ENCODE peak calls at places on chromosomes 5 and 9, in four cellular contexts. One of them, this sample, is unnamed.

GRCh38 chr5:108255468-108255867 is 126.4 kb downstream of the FBXL17 start:
- DNase-seq in NCI-H2081: no peak
- DNase-seq in Peyer's patch: no peak
- DNase-seq in aorta: no peak
- DNase-seq in this sample: no peak

GRCh38 chr9:36008774-36009300 is 27.9 kb upstream of the RECK start:
- DNase-seq in NCI-H2081: peak
- DNase-seq in Peyer's patch: peak
- DNase-seq in aorta: peak
- DNase-seq in this sample: peak

GRCh38 chr9:751137-752051 is 90.1 kb upstream of the DMRT1 start:
- DNase-seq in NCI-H2081: no peak
- DNase-seq in Peyer's patch: no peak
- DNase-seq in aorta: no peak
- DNase-seq in this sample: peak

GRCh38 chr5:107340631-107341030 is 330.1 kb downstream of the EFNA5 start:
- DNase-seq in NCI-H2081: no peak
- DNase-seq in Peyer's patch: no peak
- DNase-seq in aorta: no peak
- DNase-seq in this sample: no peak

GRCh38 chr5:132199116-132199680 is 28.5 kb downstream of the P4HA2 start:
- DNase-seq in NCI-H2081: no peak
- DNase-seq in Peyer's patch: no peak
- DNase-seq in aorta: no peak
- DNase-seq in this sample: no peak

GRCh38 chr9:94779101-94779500 is 52.6 kb downstream of the AOPEP start:
- DNase-seq in NCI-H2081: no peak
- DNase-seq in Peyer's patch: no peak
- DNase-seq in aorta: no peak
- DNase-seq in this sample: no peak

GRCh38 chr5:142104491-142104890 is 4.1 kb upstream of the NDFIP1 start:
- DNase-seq in NCI-H2081: no peak
- DNase-seq in Peyer's patch: no peak
- DNase-seq in aorta: no peak
- DNase-seq in this sample: no peak

GRCh38 chr5:143557061-143557818 is 153.8 kb upstream of the NR3C1 start:
- DNase-seq in NCI-H2081: no peak
- DNase-seq in Peyer's patch: no peak
- DNase-seq in aorta: no peak
- DNase-seq in this sample: peak

GRCh38 chr9:109549386-109549785 is 51.3 kb upstream of the PTPN3 start:
- DNase-seq in NCI-H2081: no peak
- DNase-seq in Peyer's patch: no peak
- DNase-seq in aorta: no peak
- DNase-seq in this sample: no peak

GRCh38 chr9:127779136-127779981 is 893 bp upstream of the SH2D3C start:
- DNase-seq in NCI-H2081: no peak
- DNase-seq in Peyer's patch: peak
- DNase-seq in aorta: no peak
- DNase-seq in this sample: no peak

GRCh38 chr5:154159343-154159742 is 31.2 kb upstream of the GALNT10 start:
- DNase-seq in NCI-H2081: no peak
- DNase-seq in Peyer's patch: no peak
- DNase-seq in aorta: no peak
- DNase-seq in this sample: no peak

GRCh38 chr9:134396825-134397224 is 70.6 kb downstream of the RXRA start:
- DNase-seq in NCI-H2081: no peak
- DNase-seq in Peyer's patch: peak
- DNase-seq in aorta: no peak
- DNase-seq in this sample: no peak

GRCh38 chr9:34123682-34124081 is 2.8 kb downstream of the DCAF12 start:
- DNase-seq in NCI-H2081: no peak
- DNase-seq in Peyer's patch: peak
- DNase-seq in aorta: no peak
- DNase-seq in this sample: no peak

GRCh38 chr5:115351356-115352195 is 55.1 kb upstream of the CCDC112 start:
- DNase-seq in NCI-H2081: no peak
- DNase-seq in Peyer's patch: no peak
- DNase-seq in aorta: no peak
- DNase-seq in this sample: peak

GRCh38 chr5:129155876-129156275 is 61.3 kb downstream of the ISOC1 start:
- DNase-seq in NCI-H2081: no peak
- DNase-seq in Peyer's patch: no peak
- DNase-seq in aorta: no peak
- DNase-seq in this sample: no peak

GRCh38 chr5:109390188-109390587 is 19.6 kb downstream of the PJA2 start:
- DNase-seq in NCI-H2081: no peak
- DNase-seq in Peyer's patch: no peak
- DNase-seq in aorta: no peak
- DNase-seq in this sample: no peak

GRCh38 chr5:173291722-173292658 is 36.2 kb downstream of the STC2 start:
- DNase-seq in NCI-H2081: no peak
- DNase-seq in Peyer's patch: no peak
- DNase-seq in aorta: peak
- DNase-seq in this sample: no peak

GRCh38 chr5:10355071-10355889 is 1.8 kb downstream of the MARCHF6 start:
- DNase-seq in NCI-H2081: no peak
- DNase-seq in Peyer's patch: no peak
- DNase-seq in aorta: no peak
- DNase-seq in this sample: peak

GRCh38 chr5:100777680-100778281 is 125.3 kb downstream of the ST8SIA4 start:
- DNase-seq in NCI-H2081: no peak
- DNase-seq in Peyer's patch: no peak
- DNase-seq in aorta: no peak
- DNase-seq in this sample: peak

GRCh38 chr9:124505006-124505900 is 1.9 kb downstream of the NR5A1 start:
- DNase-seq in NCI-H2081: no peak
- DNase-seq in Peyer's patch: no peak
- DNase-seq in aorta: peak
- DNase-seq in this sample: no peak

GRCh38 chr9:136578620-136578914 is 32.7 kb upstream of the NOTCH1 start:
- DNase-seq in NCI-H2081: no peak
- DNase-seq in Peyer's patch: no peak
- DNase-seq in aorta: no peak
- DNase-seq in this sample: no peak

GRCh38 chr5:141001854-141002666 is 35.8 kb downstream of the PCDHAC2 start:
- DNase-seq in NCI-H2081: peak
- DNase-seq in Peyer's patch: no peak
- DNase-seq in aorta: no peak
- DNase-seq in this sample: peak

GRCh38 chr9:96245399-96245798 is 56.6 kb downstream of the HSD17B3 start:
- DNase-seq in NCI-H2081: no peak
- DNase-seq in Peyer's patch: no peak
- DNase-seq in aorta: no peak
- DNase-seq in this sample: no peak

GRCh38 chr9:107628444-107628843 is 138.9 kb upstream of the KLF4 start:
- DNase-seq in NCI-H2081: no peak
- DNase-seq in Peyer's patch: no peak
- DNase-seq in aorta: no peak
- DNase-seq in this sample: no peak

GRCh38 chr5:133685402-133686018 is 73.2 kb upstream of the FSTL4 start:
- DNase-seq in NCI-H2081: no peak
- DNase-seq in Peyer's patch: no peak
- DNase-seq in aorta: peak
- DNase-seq in this sample: no peak

GRCh38 chr5:73143716-73144115 is 23.3 kb downstream of the TMEM171 start:
- DNase-seq in NCI-H2081: no peak
- DNase-seq in Peyer's patch: no peak
- DNase-seq in aorta: no peak
- DNase-seq in this sample: no peak

GRCh38 chr9:92717201-92718085 is 47.2 kb downstream of the BICD2 start:
- DNase-seq in NCI-H2081: no peak
- DNase-seq in Peyer's patch: peak
- DNase-seq in aorta: peak
- DNase-seq in this sample: no peak

GRCh38 chr5:150502106-150502505 is 5.8 kb upstream of the NDST1 start:
- DNase-seq in NCI-H2081: no peak
- DNase-seq in Peyer's patch: no peak
- DNase-seq in aorta: no peak
- DNase-seq in this sample: no peak

GRCh38 chr5:133113331-133114061 is 61.7 kb downstream of the HSPA4 start:
- DNase-seq in NCI-H2081: no peak
- DNase-seq in Peyer's patch: peak
- DNase-seq in aorta: no peak
- DNase-seq in this sample: peak

GRCh38 chr9:36748322-36748899 is 175.7 kb downstream of the MELK start:
- DNase-seq in NCI-H2081: no peak
- DNase-seq in Peyer's patch: no peak
- DNase-seq in aorta: no peak
- DNase-seq in this sample: peak

GRCh38 chr9:123997665-123998277 is 13.8 kb upstream of the LHX2 start:
- DNase-seq in NCI-H2081: no peak
- DNase-seq in Peyer's patch: peak
- DNase-seq in aorta: peak
- DNase-seq in this sample: peak

GRCh38 chr9:129929467-129930125 is 94.3 kb downstream of the USP20 start:
- DNase-seq in NCI-H2081: no peak
- DNase-seq in Peyer's patch: no peak
- DNase-seq in aorta: no peak
- DNase-seq in this sample: peak

GRCh38 chr9:34929506-34930102 is 28.5 kb upstream of the PHF24 start:
- DNase-seq in NCI-H2081: peak
- DNase-seq in Peyer's patch: peak
- DNase-seq in aorta: no peak
- DNase-seq in this sample: peak

GRCh38 chr5:65819905-65820240 is 97.9 kb downstream of the NLN start:
- DNase-seq in NCI-H2081: no peak
- DNase-seq in Peyer's patch: no peak
- DNase-seq in aorta: no peak
- DNase-seq in this sample: no peak

This sample was measured in RPMI7951.